ENCODE peak calls at places on chromosomes 16 and 17, in ten cellular contexts. B, E, C, L, I, P, X, H, J and N are unnamed samples.

GRCh38 chr17:33335491-33336173 is 42.5 kb upstream of the ASIC2 start:
- DNase-seq in X (no peak), B (no peak), L (no peak), J (no peak), C (no peak), P (no peak), I (no peak), E (no peak), H (no peak), N (peak; percentile 9)

GRCh38 chr16:75224683-75225082 is 5.9 kb downstream of the CTRB1 start:
- DNase-seq in H (no peak), I (no peak), E (no peak), C (no peak), B (no peak), X (no peak), L (no peak), J (no peak), P (no peak), N (no peak)

GRCh38 chr17:31598921-31599571 is 207.6 kb downstream of the RAB11FIP4 start:
- DNase-seq in B (no peak), I (no peak), C (no peak), J (no peak), X (no peak), H (no peak), E (no peak), L (no peak), P (no peak), N (no peak)

GRCh38 chr16:48323783-48324775 is 61.1 kb downstream of the SIAH1 start:
- DNase-seq in B (no peak), P (no peak), C (no peak), J (no peak), L (no peak), I (peak; percentile 72), H (no peak), E (no peak), X (no peak), N (no peak)

GRCh38 chr17:46788300-46788699 is 30.2 kb downstream of the WNT3 start:
- DNase-seq in H (no peak), B (no peak), L (no peak), E (no peak), C (no peak), I (no peak), P (no peak), X (no peak), J (no peak), N (no peak)

GRCh38 chr17:48814504-48814903 is 2.5 kb downstream of the TTLL6 start:
- DNase-seq in E (peak; percentile 46), I (peak; percentile 37), J (no peak), P (peak; percentile 59), C (peak; percentile 19), H (no peak), B (peak; percentile 5), L (peak; percentile 33), X (peak; percentile 67), N (no peak)

GRCh38 chr16:83652898-83653297 is 154.9 kb upstream of the HSBP1 start:
- DNase-seq in I (no peak), P (no peak), C (no peak), B (no peak), X (no peak), J (no peak), L (no peak), E (no peak), H (no peak), N (no peak)

GRCh38 chr16:11161439-11161838 is 94.6 kb downstream of the SOCS1 start:
- DNase-seq in B (no peak), C (no peak), I (no peak), J (no peak), P (no peak), E (no peak), H (no peak), X (no peak), L (no peak), N (no peak)

GRCh38 chr16:29730649-29731048 is 15.1 kb downstream of the C16orf54 start:
- DNase-seq in I (no peak), B (no peak), E (no peak), C (no peak), P (no peak), X (no peak), H (no peak), L (no peak), J (no peak), N (no peak)

GRCh38 chr17:47243737-47244598 is 9.7 kb upstream of the ITGB3 start:
- DNase-seq in L (no peak), J (no peak), C (no peak), B (no peak), P (no peak), X (no peak), E (no peak), I (no peak), H (no peak), N (no peak)

GRCh38 chr16:89720520-89720858 is 209 bp downstream of the VPS9D1 start:
- DNase-seq in L (no peak), I (no peak), B (peak; percentile 77), H (no peak), C (no peak), X (peak; percentile 48), E (no peak), P (no peak), J (peak; percentile 76), N (no peak)

GRCh38 chr17:1455291-1455747 is 713 bp downstream of the CRK start:
- DNase-seq in H (no peak), L (no peak), J (peak; percentile 74), B (peak; percentile 46), P (peak; percentile 76), I (peak; percentile 67), C (no peak), X (peak; percentile 84), E (no peak), N (no peak)

GRCh38 chr17:7058831-7059447 is 15.0 kb upstream of the SLC16A11 start:
- DNase-seq in E (no peak), B (no peak), I (peak; percentile 34), X (no peak), J (no peak), C (no peak), H (no peak), P (no peak), L (no peak), N (no peak)

GRCh38 chr17:35865412-35866355 is 3.0 kb downstream of the HEATR9 start:
- DNase-seq in H (no peak), P (no peak), J (no peak), I (peak; percentile 61), E (no peak), C (no peak), X (no peak), L (no peak), B (no peak), N (no peak)

GRCh38 chr16:53219795-53220194 is 165.0 kb downstream of the CHD9 start:
- DNase-seq in H (no peak), L (no peak), X (no peak), P (no peak), J (no peak), E (no peak), B (no peak), I (peak; percentile 69), C (no peak), N (no peak)

GRCh38 chr17:64259436-64259835 is 3.6 kb downstream of the TEX2 start:
- DNase-seq in B (no peak), X (no peak), H (no peak), J (no peak), C (no peak), I (no peak), E (no peak), L (no peak), P (no peak), N (no peak)

GRCh38 chr16:63947022-63947421 is 1174.8 kb downstream of the CDH11 start:
- DNase-seq in J (no peak), L (no peak), X (no peak), E (no peak), I (no peak), P (no peak), B (no peak), C (no peak), H (no peak), N (no peak)

GRCh38 chr16:86886651-86887050 is 308.3 kb downstream of the FOXL1 start:
- DNase-seq in I (peak; percentile 41), J (no peak), B (no peak), C (no peak), P (peak; percentile 3), L (no peak), H (no peak), E (no peak), X (peak; percentile 14), N (no peak)

GRCh38 chr17:77319211-77320031 is 178.7 kb downstream of the SEC14L1 start:
- DNase-seq in E (peak; percentile 28), H (peak; percentile 88), I (peak; percentile 86), L (peak; percentile 62), P (peak; percentile 93), J (peak; percentile 73), X (peak; percentile 89), B (no peak), C (no peak), N (no peak)

GRCh38 chr17:30117548-30118155 is 1.0 kb downstream of the NSRP1 start:
- DNase-seq in L (no peak), H (no peak), X (no peak), C (no peak), I (peak; percentile 17), B (no peak), J (no peak), P (no peak), E (no peak), N (no peak)

GRCh38 chr17:82529914-82530300 is 10.4 kb downstream of the FOXK2 start:
- DNase-seq in J (no peak), H (no peak), B (no peak), C (no peak), I (no peak), L (no peak), E (no peak), P (no peak), X (no peak), N (no peak)

GRCh38 chr17:78381601-78382168 is 3.2 kb downstream of the PGS1 start:
- DNase-seq in L (no peak), B (no peak), I (no peak), X (peak; percentile 59), H (peak; percentile 33), P (no peak), C (no peak), J (no peak), E (peak; percentile 24), N (no peak)

GRCh38 chr17:46758614-46759013 is 59.9 kb downstream of the WNT3 start:
- DNase-seq in X (no peak), I (peak; percentile 34), L (no peak), E (no peak), C (no peak), P (no peak), B (no peak), J (no peak), H (no peak), N (no peak)

GRCh38 chr17:40086150-40087044 is 14.0 kb downstream of the NR1D1 start:
- DNase-seq in L (no peak), X (peak; percentile 52), J (peak; percentile 74), P (no peak), H (no peak), B (peak; percentile 51), I (no peak), C (no peak), E (peak; percentile 41), N (no peak)

GRCh38 chr17:66990047-66990446 is 25.5 kb downstream of the CACNG4 start:
- DNase-seq in E (no peak), X (no peak), J (no peak), I (no peak), H (no peak), B (no peak), C (no peak), L (no peak), P (no peak), N (no peak)

GRCh38 chr16:49181812-49182211 is 99.8 kb downstream of the CBLN1 start:
- DNase-seq in J (no peak), I (no peak), X (no peak), C (no peak), L (no peak), P (no peak), B (no peak), H (no peak), E (no peak), N (no peak)

GRCh38 chr17:8119575-8120519 is 1.5 kb upstream of the ALOXE3 start:
- DNase-seq in C (peak; percentile 52), P (peak; percentile 82), E (peak; percentile 77), B (peak; percentile 67), J (peak; percentile 88), X (peak; percentile 95), L (peak; percentile 90), I (peak; percentile 92), H (peak; percentile 59), N (no peak)

GRCh38 chr17:64384253-64385186 is 6.1 kb downstream of the PECAM1 start:
- DNase-seq in L (no peak), J (no peak), H (no peak), P (no peak), B (no peak), I (no peak), E (peak; percentile 41), X (peak; percentile 98), C (no peak), N (no peak)